ENCODE peak calls at places on chromosome 15, in seven cellular contexts. One of them, this sample, is unnamed.

GRCh38 chr15:53844634-53845033 is 85.2 kb upstream of the WDR72 start:
- DNase-seq in HCT116: no peak
- DNase-seq in H1: no peak
- DNase-seq in K562: no peak
- DNase-seq in SK-N-SH: no peak
- DNase-seq in GM12878: no peak
- DNase-seq in HepG2: no peak
- DNase-seq in this sample: no peak

GRCh38 chr15:55530861-55531313 is 22.9 kb upstream of the DNAAF4 start:
- DNase-seq in HCT116: no peak
- DNase-seq in H1: no peak
- DNase-seq in K562: no peak
- DNase-seq in SK-N-SH: no peak
- DNase-seq in GM12878: no peak
- DNase-seq in HepG2: peak
- DNase-seq in this sample: no peak

GRCh38 chr15:100372695-100373036 is 30.9 kb upstream of the ADAMTS17 start:
- DNase-seq in HCT116: no peak
- DNase-seq in H1: no peak
- DNase-seq in K562: no peak
- DNase-seq in SK-N-SH: no peak
- DNase-seq in GM12878: no peak
- DNase-seq in HepG2: no peak
- DNase-seq in this sample: no peak

GRCh38 chr15:23081271-23081670 is 41.9 kb upstream of the TUBGCP5 start:
- DNase-seq in HCT116: no peak
- DNase-seq in H1: no peak
- DNase-seq in K562: no peak
- DNase-seq in SK-N-SH: no peak
- DNase-seq in GM12878: no peak
- DNase-seq in HepG2: no peak
- DNase-seq in this sample: no peak

GRCh38 chr15:101410612-101411011 is 78.9 kb downstream of the PCSK6 start:
- DNase-seq in HCT116: no peak
- DNase-seq in H1: no peak
- DNase-seq in K562: no peak
- DNase-seq in SK-N-SH: no peak
- DNase-seq in GM12878: no peak
- DNase-seq in HepG2: no peak
- DNase-seq in this sample: no peak

GRCh38 chr15:44034933-44035624 is 160.0 kb downstream of the FRMD5 start:
- DNase-seq in HCT116: no peak
- DNase-seq in H1: no peak
- DNase-seq in K562: no peak
- DNase-seq in SK-N-SH: no peak
- DNase-seq in GM12878: no peak
- DNase-seq in HepG2: no peak
- DNase-seq in this sample: no peak

GRCh38 chr15:85330941-85331588 is 49.3 kb upstream of the AKAP13 start:
- DNase-seq in HCT116: peak
- DNase-seq in H1: peak
- DNase-seq in K562: peak
- DNase-seq in SK-N-SH: peak
- DNase-seq in GM12878: peak
- DNase-seq in HepG2: peak
- DNase-seq in this sample: peak

GRCh38 chr15:81023483-81024264 is 23.0 kb downstream of the TLNRD1 start:
- DNase-seq in HCT116: no peak
- DNase-seq in H1: no peak
- DNase-seq in K562: peak
- DNase-seq in SK-N-SH: no peak
- DNase-seq in GM12878: peak
- DNase-seq in HepG2: no peak
- DNase-seq in this sample: no peak

GRCh38 chr15:55343168-55343567 is 24.1 kb downstream of the PIGB start:
- DNase-seq in HCT116: no peak
- DNase-seq in H1: no peak
- DNase-seq in K562: no peak
- DNase-seq in SK-N-SH: peak
- DNase-seq in GM12878: no peak
- DNase-seq in HepG2: no peak
- DNase-seq in this sample: no peak

GRCh38 chr15:99016680-99017321 is 9.2 kb upstream of the PGPEP1L start:
- DNase-seq in HCT116: no peak
- DNase-seq in H1: no peak
- DNase-seq in K562: no peak
- DNase-seq in SK-N-SH: peak
- DNase-seq in GM12878: no peak
- DNase-seq in HepG2: no peak
- DNase-seq in this sample: no peak

GRCh38 chr15:63357657-63358161 is 23.9 kb downstream of the CA12 start:
- DNase-seq in HCT116: no peak
- DNase-seq in H1: no peak
- DNase-seq in K562: no peak
- DNase-seq in SK-N-SH: no peak
- DNase-seq in GM12878: no peak
- DNase-seq in HepG2: no peak
- DNase-seq in this sample: no peak

GRCh38 chr15:99956022-99956775 is 223.0 kb upstream of the LYSMD4 start:
- DNase-seq in HCT116: no peak
- DNase-seq in H1: no peak
- DNase-seq in K562: no peak
- DNase-seq in SK-N-SH: no peak
- DNase-seq in GM12878: no peak
- DNase-seq in HepG2: no peak
- DNase-seq in this sample: no peak

GRCh38 chr15:99413955-99414754 is 151.6 kb upstream of the MEF2A start:
- DNase-seq in HCT116: no peak
- DNase-seq in H1: no peak
- DNase-seq in K562: no peak
- DNase-seq in SK-N-SH: no peak
- DNase-seq in GM12878: no peak
- DNase-seq in HepG2: no peak
- DNase-seq in this sample: no peak

GRCh38 chr15:49093252-49094105 is 47.2 kb upstream of the SECISBP2L start:
- DNase-seq in HCT116: no peak
- DNase-seq in H1: no peak
- DNase-seq in K562: no peak
- DNase-seq in SK-N-SH: no peak
- DNase-seq in GM12878: no peak
- DNase-seq in HepG2: no peak
- DNase-seq in this sample: no peak

GRCh38 chr15:100054539-100054938 is 287.2 kb downstream of the ADAMTS17 start:
- DNase-seq in HCT116: no peak
- DNase-seq in H1: no peak
- DNase-seq in K562: no peak
- DNase-seq in SK-N-SH: no peak
- DNase-seq in GM12878: no peak
- DNase-seq in HepG2: no peak
- DNase-seq in this sample: no peak

GRCh38 chr15:48333553-48333952 is 2.3 kb downstream of the DUT start:
- DNase-seq in HCT116: no peak
- DNase-seq in H1: no peak
- DNase-seq in K562: peak
- DNase-seq in SK-N-SH: no peak
- DNase-seq in GM12878: no peak
- DNase-seq in HepG2: peak
- DNase-seq in this sample: no peak

GRCh38 chr15:98025237-98025636 is 64.7 kb downstream of the ARRDC4 start:
- DNase-seq in HCT116: no peak
- DNase-seq in H1: no peak
- DNase-seq in K562: no peak
- DNase-seq in SK-N-SH: no peak
- DNase-seq in GM12878: no peak
- DNase-seq in HepG2: no peak
- DNase-seq in this sample: peak

GRCh38 chr15:86691091-86691490 is 611.4 kb downstream of the AGBL1 start:
- DNase-seq in HCT116: no peak
- DNase-seq in H1: no peak
- DNase-seq in K562: no peak
- DNase-seq in SK-N-SH: no peak
- DNase-seq in GM12878: no peak
- DNase-seq in HepG2: no peak
- DNase-seq in this sample: no peak

GRCh38 chr15:99248000-99248727 is 1.2 kb downstream of the TTC23 start:
- DNase-seq in HCT116: no peak
- DNase-seq in H1: no peak
- DNase-seq in K562: no peak
- DNase-seq in SK-N-SH: no peak
- DNase-seq in GM12878: no peak
- DNase-seq in HepG2: no peak
- DNase-seq in this sample: no peak

GRCh38 chr15:38072007-38072506 is 137.6 kb downstream of the TMCO5A start:
- DNase-seq in HCT116: no peak
- DNase-seq in H1: no peak
- DNase-seq in K562: no peak
- DNase-seq in SK-N-SH: no peak
- DNase-seq in GM12878: no peak
- DNase-seq in HepG2: no peak
- DNase-seq in this sample: no peak

GRCh38 chr15:74780983-74781672 is 752 bp upstream of the CSK start:
- DNase-seq in HCT116: no peak
- DNase-seq in H1: no peak
- DNase-seq in K562: peak
- DNase-seq in SK-N-SH: no peak
- DNase-seq in GM12878: no peak
- DNase-seq in HepG2: no peak
- DNase-seq in this sample: no peak

GRCh38 chr15:58309993-58310928 is 121.5 kb upstream of the LIPC start:
- DNase-seq in HCT116: no peak
- DNase-seq in H1: no peak
- DNase-seq in K562: no peak
- DNase-seq in SK-N-SH: no peak
- DNase-seq in GM12878: no peak
- DNase-seq in HepG2: peak
- DNase-seq in this sample: no peak

GRCh38 chr15:60002528-60003218 is 1.4 kb upstream of the FOXB1 start:
- DNase-seq in HCT116: no peak
- DNase-seq in H1: no peak
- DNase-seq in K562: no peak
- DNase-seq in SK-N-SH: peak
- DNase-seq in GM12878: no peak
- DNase-seq in HepG2: no peak
- DNase-seq in this sample: no peak

GRCh38 chr15:95840004-95840403 is 490.5 kb upstream of the NR2F2 start:
- DNase-seq in HCT116: no peak
- DNase-seq in H1: no peak
- DNase-seq in K562: no peak
- DNase-seq in SK-N-SH: no peak
- DNase-seq in GM12878: no peak
- DNase-seq in HepG2: no peak
- DNase-seq in this sample: no peak

GRCh38 chr15:58307313-58307961 is 124.4 kb upstream of the LIPC start:
- DNase-seq in HCT116: no peak
- DNase-seq in H1: no peak
- DNase-seq in K562: no peak
- DNase-seq in SK-N-SH: peak
- DNase-seq in GM12878: no peak
- DNase-seq in HepG2: no peak
- DNase-seq in this sample: no peak

GRCh38 chr15:57820119-57820518 is 113.6 kb downstream of the POLR2M start:
- DNase-seq in HCT116: no peak
- DNase-seq in H1: no peak
- DNase-seq in K562: no peak
- DNase-seq in SK-N-SH: no peak
- DNase-seq in GM12878: no peak
- DNase-seq in HepG2: no peak
- DNase-seq in this sample: no peak

GRCh38 chr15:61381501-61381900 is 152.4 kb upstream of the RORA start:
- DNase-seq in HCT116: no peak
- DNase-seq in H1: no peak
- DNase-seq in K562: no peak
- DNase-seq in SK-N-SH: no peak
- DNase-seq in GM12878: no peak
- DNase-seq in HepG2: no peak
- DNase-seq in this sample: no peak

GRCh38 chr15:62469874-62470688 is 305.0 kb upstream of the C2CD4B start:
- DNase-seq in HCT116: peak
- DNase-seq in H1: no peak
- DNase-seq in K562: no peak
- DNase-seq in SK-N-SH: no peak
- DNase-seq in GM12878: no peak
- DNase-seq in HepG2: peak
- DNase-seq in this sample: no peak

GRCh38 chr15:65338366-65338765 is 33.9 kb downstream of the RNU5B-1 start:
- DNase-seq in HCT116: no peak
- DNase-seq in H1: no peak
- DNase-seq in K562: no peak
- DNase-seq in SK-N-SH: peak
- DNase-seq in GM12878: no peak
- DNase-seq in HepG2: no peak
- DNase-seq in this sample: no peak

GRCh38 chr15:66294157-66294931 is 976 bp downstream of the DIS3L start:
- DNase-seq in HCT116: no peak
- DNase-seq in H1: no peak
- DNase-seq in K562: peak
- DNase-seq in SK-N-SH: no peak
- DNase-seq in GM12878: peak
- DNase-seq in HepG2: peak
- DNase-seq in this sample: no peak

GRCh38 chr15:52124270-52124878 is 11.8 kb upstream of the BCL2L10 start:
- DNase-seq in HCT116: no peak
- DNase-seq in H1: no peak
- DNase-seq in K562: no peak
- DNase-seq in SK-N-SH: no peak
- DNase-seq in GM12878: no peak
- DNase-seq in HepG2: peak
- DNase-seq in this sample: no peak
- TF ChIP-seq YY1 in HCT116: no peak
- TF ChIP-seq YY1 in H1: no peak
- TF ChIP-seq YY1 in K562: no peak
- TF ChIP-seq YY1 in SK-N-SH: no peak
- TF ChIP-seq YY1 in GM12878: no peak
- TF ChIP-seq YY1 in HepG2: no peak
- TF ChIP-seq YY1 in this sample: no peak

GRCh38 chr15:92880796-92881569 is 19.1 kb upstream of the CHD2 start:
- DNase-seq in HCT116: no peak
- DNase-seq in H1: no peak
- DNase-seq in K562: no peak
- DNase-seq in SK-N-SH: no peak
- DNase-seq in GM12878: no peak
- DNase-seq in HepG2: no peak
- DNase-seq in this sample: no peak
- TF ChIP-seq YY1 in HCT116: no peak
- TF ChIP-seq YY1 in H1: no peak
- TF ChIP-seq YY1 in K562: no peak
- TF ChIP-seq YY1 in SK-N-SH: no peak
- TF ChIP-seq YY1 in GM12878: no peak
- TF ChIP-seq YY1 in HepG2: no peak
- TF ChIP-seq YY1 in this sample: no peak

GRCh38 chr15:78242128-78242527 is 7.8 kb upstream of the ACSBG1 start:
- DNase-seq in HCT116: no peak
- DNase-seq in H1: no peak
- DNase-seq in K562: peak
- DNase-seq in SK-N-SH: peak
- DNase-seq in GM12878: no peak
- DNase-seq in HepG2: peak
- DNase-seq in this sample: no peak
- TF ChIP-seq YY1 in HCT116: no peak
- TF ChIP-seq YY1 in H1: no peak
- TF ChIP-seq YY1 in K562: no peak
- TF ChIP-seq YY1 in SK-N-SH: no peak
- TF ChIP-seq YY1 in GM12878: no peak
- TF ChIP-seq YY1 in HepG2: no peak
- TF ChIP-seq YY1 in this sample: no peak

GRCh38 chr15:40320931-40321371 is 2.5 kb upstream of the INAFM2 start:
- DNase-seq in HCT116: peak
- DNase-seq in H1: no peak
- DNase-seq in K562: peak
- DNase-seq in SK-N-SH: peak
- DNase-seq in GM12878: no peak
- DNase-seq in HepG2: peak
- DNase-seq in this sample: no peak
- TF ChIP-seq YY1 in HCT116: peak
- TF ChIP-seq YY1 in H1: peak
- TF ChIP-seq YY1 in K562: no peak
- TF ChIP-seq YY1 in SK-N-SH: no peak
- TF ChIP-seq YY1 in GM12878: peak
- TF ChIP-seq YY1 in HepG2: no peak
- TF ChIP-seq YY1 in this sample: no peak